ENCODE peak calls at places on chromosomes 11 and 22, in six cellular contexts. One of them, this sample, is unnamed.
A peak's percentile ranks its signal among the peaks of the same experiment; 100 is the strongest.

GRCh38 chr11:69173925-69174591 is 18.3 kb downstream of the SMIM38 start:
- DNase-seq in GM23338: no peak
- DNase-seq in heart right ventricle: no peak
- DNase-seq in cardiac muscle cell: no peak
- DNase-seq in pancreas: no peak
- DNase-seq in uterus: no peak
- DNase-seq in this sample: no peak

GRCh38 chr11:125923012-125923579 is 18.8 kb downstream of the DDX25 start:
- DNase-seq in GM23338: peak; percentile 92
- DNase-seq in heart right ventricle: peak; percentile 24
- DNase-seq in cardiac muscle cell: peak; percentile 81
- DNase-seq in pancreas: peak; percentile 46
- DNase-seq in uterus: peak; percentile 75
- DNase-seq in this sample: peak; percentile 63

GRCh38 chr11:36500315-36500721 is 9.8 kb downstream of the TRAF6 start:
- DNase-seq in GM23338: no peak
- DNase-seq in heart right ventricle: no peak
- DNase-seq in cardiac muscle cell: peak; percentile 32
- DNase-seq in pancreas: no peak
- DNase-seq in uterus: no peak
- DNase-seq in this sample: no peak

GRCh38 chr11:1771700-1772099 is 8.0 kb upstream of the CTSD start:
- DNase-seq in GM23338: no peak
- DNase-seq in heart right ventricle: no peak
- DNase-seq in cardiac muscle cell: no peak
- DNase-seq in pancreas: no peak
- DNase-seq in uterus: peak; percentile 27
- DNase-seq in this sample: peak; percentile 32

GRCh38 chr11:80165763-80166162 is 724.9 kb upstream of the TENM4 start:
- DNase-seq in GM23338: no peak
- DNase-seq in heart right ventricle: no peak
- DNase-seq in cardiac muscle cell: no peak
- DNase-seq in pancreas: no peak
- DNase-seq in uterus: no peak
- DNase-seq in this sample: no peak

GRCh38 chr22:19438286-19438685 is 5.9 kb downstream of the MRPL40 start:
- DNase-seq in GM23338: no peak
- DNase-seq in heart right ventricle: no peak
- DNase-seq in cardiac muscle cell: no peak
- DNase-seq in pancreas: no peak
- DNase-seq in uterus: no peak
- DNase-seq in this sample: no peak

GRCh38 chr11:87290304-87290922 is 252.7 kb downstream of the TMEM135 start:
- DNase-seq in GM23338: peak; percentile 79
- DNase-seq in heart right ventricle: no peak
- DNase-seq in cardiac muscle cell: peak; percentile 75
- DNase-seq in pancreas: no peak
- DNase-seq in uterus: no peak
- DNase-seq in this sample: no peak

GRCh38 chr11:62458212-62459002 is 39.6 kb downstream of the SCGB1A1 start:
- DNase-seq in GM23338: no peak
- DNase-seq in heart right ventricle: no peak
- DNase-seq in cardiac muscle cell: no peak
- DNase-seq in pancreas: no peak
- DNase-seq in uterus: no peak
- DNase-seq in this sample: no peak

GRCh38 chr11:43222215-43222614 is 89.6 kb upstream of the API5 start:
- DNase-seq in GM23338: peak; percentile 2
- DNase-seq in heart right ventricle: no peak
- DNase-seq in cardiac muscle cell: no peak
- DNase-seq in pancreas: no peak
- DNase-seq in uterus: no peak
- DNase-seq in this sample: no peak

GRCh38 chr22:45878901-45879551 is 97.9 kb downstream of the WNT7B start:
- DNase-seq in GM23338: no peak
- DNase-seq in heart right ventricle: no peak
- DNase-seq in cardiac muscle cell: no peak
- DNase-seq in pancreas: no peak
- DNase-seq in uterus: peak; percentile 11
- DNase-seq in this sample: no peak

GRCh38 chr11:23540101-23540561 is 679.9 kb upstream of the CCDC179 start:
- DNase-seq in GM23338: peak; percentile 72
- DNase-seq in heart right ventricle: no peak
- DNase-seq in cardiac muscle cell: peak; percentile 57
- DNase-seq in pancreas: peak; percentile 5
- DNase-seq in uterus: no peak
- DNase-seq in this sample: no peak

GRCh38 chr22:37880668-37881440 is 25.2 kb upstream of the MICALL1 start:
- DNase-seq in GM23338: no peak
- DNase-seq in heart right ventricle: no peak
- DNase-seq in cardiac muscle cell: no peak
- DNase-seq in pancreas: no peak
- DNase-seq in uterus: no peak
- DNase-seq in this sample: no peak

GRCh38 chr22:31085928-31086327 is 4.8 kb downstream of the SMTN start:
- DNase-seq in GM23338: no peak
- DNase-seq in heart right ventricle: no peak
- DNase-seq in cardiac muscle cell: no peak
- DNase-seq in pancreas: no peak
- DNase-seq in uterus: no peak
- DNase-seq in this sample: no peak

GRCh38 chr11:73258104-73258684 is 13.9 kb upstream of the P2RY6 start:
- DNase-seq in GM23338: no peak
- DNase-seq in heart right ventricle: no peak
- DNase-seq in cardiac muscle cell: no peak
- DNase-seq in pancreas: no peak
- DNase-seq in uterus: no peak
- DNase-seq in this sample: peak; percentile 9

GRCh38 chr11:121899534-121899933 is 216.5 kb downstream of the BLID start:
- DNase-seq in GM23338: no peak
- DNase-seq in heart right ventricle: no peak
- DNase-seq in cardiac muscle cell: no peak
- DNase-seq in pancreas: no peak
- DNase-seq in uterus: no peak
- DNase-seq in this sample: no peak

DNA sequence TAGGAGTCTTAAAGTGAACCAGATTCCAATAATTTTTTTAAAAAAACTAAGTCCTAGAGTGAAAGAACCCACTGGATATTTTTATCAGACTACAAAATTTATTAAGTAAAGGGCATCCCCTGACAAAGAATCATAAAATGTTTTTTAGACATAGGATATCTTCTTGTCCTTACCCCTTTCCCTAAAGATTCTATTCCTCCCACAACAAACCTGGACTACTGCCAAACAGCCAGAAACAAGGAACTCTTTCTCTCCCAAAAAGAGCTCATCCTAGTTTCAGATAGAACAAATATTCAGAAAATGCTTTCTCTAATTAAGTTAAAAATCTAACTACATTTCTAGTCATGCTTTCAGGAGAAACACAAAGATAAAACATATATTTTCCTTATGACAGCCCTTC is 327.1 kb downstream of the FAM181B start:
- DNase-seq in GM23338: no peak
- DNase-seq in heart right ventricle: no peak
- DNase-seq in cardiac muscle cell: no peak
- DNase-seq in pancreas: no peak
- DNase-seq in uterus: no peak
- DNase-seq in this sample: no peak
- TF ChIP-seq CTCF in GM23338: no peak
- TF ChIP-seq CTCF in heart right ventricle: no peak
- TF ChIP-seq CTCF in cardiac muscle cell: no peak
- TF ChIP-seq CTCF in pancreas: no peak
- TF ChIP-seq CTCF in uterus: no peak
- TF ChIP-seq CTCF in this sample: no peak

DNA sequence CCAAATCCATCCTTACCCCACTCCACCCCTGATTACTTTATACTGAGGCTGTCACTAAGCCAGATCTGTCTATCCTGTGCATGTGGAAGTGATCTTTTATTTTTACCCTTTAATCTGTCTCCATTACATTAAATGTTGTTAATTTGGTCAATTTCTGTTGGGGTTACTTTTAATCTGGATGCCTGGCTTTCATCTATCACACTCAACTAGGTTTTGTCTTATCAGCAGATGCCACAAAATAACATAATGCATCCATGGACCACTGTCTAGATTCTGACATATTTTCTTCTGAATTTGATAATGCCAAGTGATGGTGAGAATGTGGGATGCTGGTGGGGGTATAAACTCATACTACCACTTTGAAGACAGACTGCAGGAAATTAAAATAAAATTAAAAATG is 108.4 kb downstream of the FDX1 start:
- DNase-seq in GM23338: no peak
- DNase-seq in heart right ventricle: no peak
- DNase-seq in cardiac muscle cell: no peak
- DNase-seq in pancreas: no peak
- DNase-seq in uterus: no peak
- DNase-seq in this sample: no peak
- H3K27me3 ChIP-seq in GM23338: no peaks in the 10 kb centered on the region
- H3K27me3 ChIP-seq in heart right ventricle: peaks cover 8% of the 10 kb centered on the region
- H3K27me3 ChIP-seq in cardiac muscle cell: no peaks in the 10 kb centered on the region
- H3K27me3 ChIP-seq in pancreas: no peaks in the 10 kb centered on the region
- H3K27me3 ChIP-seq in uterus: no peaks in the 10 kb centered on the region
- H3K27me3 ChIP-seq in this sample: no peaks in the 10 kb centered on the region

GRCh38 chr11:26607725-26608506 is 35.9 kb upstream of the MUC15 start:
- DNase-seq in GM23338: no peak
- DNase-seq in heart right ventricle: no peak
- DNase-seq in cardiac muscle cell: no peak
- DNase-seq in pancreas: no peak
- DNase-seq in uterus: no peak
- DNase-seq in this sample: no peak

GRCh38 chr11:26613759-26614158 is 41.7 kb upstream of the MUC15 start:
- DNase-seq in GM23338: no peak
- DNase-seq in heart right ventricle: no peak
- DNase-seq in cardiac muscle cell: no peak
- DNase-seq in pancreas: no peak
- DNase-seq in uterus: no peak
- DNase-seq in this sample: no peak

DNA sequence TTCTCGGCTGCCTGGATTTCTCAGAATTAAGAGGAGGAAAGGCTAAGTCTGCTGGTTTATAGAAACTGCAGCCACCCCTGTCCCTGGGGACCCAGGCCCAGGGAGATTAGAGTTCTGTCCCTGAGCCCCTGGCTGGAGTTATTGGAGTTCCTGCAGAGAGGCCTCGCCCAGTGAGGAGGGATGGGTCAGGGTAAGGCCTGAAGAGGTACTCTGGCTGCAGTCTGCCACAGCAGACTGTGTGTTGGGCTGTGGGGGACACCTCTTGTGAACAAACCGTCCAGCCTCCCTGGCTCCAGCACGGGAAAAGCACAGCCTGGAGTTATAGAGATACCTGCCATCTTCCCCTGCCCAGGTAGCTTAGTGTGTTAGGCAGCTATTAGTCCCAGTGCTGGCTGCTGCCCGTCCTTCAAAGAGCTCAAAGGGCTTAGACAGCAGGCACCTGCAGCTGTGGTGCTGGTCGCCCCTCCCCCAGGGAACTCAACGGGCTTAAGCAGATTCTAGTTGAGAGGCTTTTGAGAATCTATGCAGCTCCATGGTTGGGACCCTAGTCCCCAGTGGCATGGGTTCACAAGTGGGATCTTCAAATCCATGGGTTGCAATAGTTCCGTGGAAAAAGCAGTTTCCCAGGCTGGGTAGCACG is 36.6 kb upstream of the MUC15 start:
- DNase-seq in GM23338: no peak
- DNase-seq in heart right ventricle: no peak
- DNase-seq in cardiac muscle cell: no peak
- DNase-seq in pancreas: no peak
- DNase-seq in uterus: no peak
- DNase-seq in this sample: no peak
- H3K4me1 ChIP-seq in GM23338: no peaks in the 10 kb centered on the region
- H3K4me1 ChIP-seq in heart right ventricle: no peaks in the 10 kb centered on the region
- H3K4me1 ChIP-seq in cardiac muscle cell: no peaks in the 10 kb centered on the region
- H3K4me1 ChIP-seq in pancreas: no peaks in the 10 kb centered on the region
- H3K4me1 ChIP-seq in uterus: no peaks in the 10 kb centered on the region
- H3K4me1 ChIP-seq in this sample: no peaks in the 10 kb centered on the region

GRCh38 chr11:12159351-12160099 is 49.1 kb downstream of the MICAL2 start:
- DNase-seq in GM23338: no peak
- DNase-seq in heart right ventricle: no peak
- DNase-seq in cardiac muscle cell: peak; percentile 57
- DNase-seq in pancreas: no peak
- DNase-seq in uterus: no peak
- DNase-seq in this sample: no peak
- TF ChIP-seq CTCF in GM23338: no peak
- TF ChIP-seq CTCF in heart right ventricle: no peak
- TF ChIP-seq CTCF in cardiac muscle cell: peak; percentile 13
- TF ChIP-seq CTCF in pancreas: no peak
- TF ChIP-seq CTCF in uterus: no peak
- TF ChIP-seq CTCF in this sample: no peak

DNA sequence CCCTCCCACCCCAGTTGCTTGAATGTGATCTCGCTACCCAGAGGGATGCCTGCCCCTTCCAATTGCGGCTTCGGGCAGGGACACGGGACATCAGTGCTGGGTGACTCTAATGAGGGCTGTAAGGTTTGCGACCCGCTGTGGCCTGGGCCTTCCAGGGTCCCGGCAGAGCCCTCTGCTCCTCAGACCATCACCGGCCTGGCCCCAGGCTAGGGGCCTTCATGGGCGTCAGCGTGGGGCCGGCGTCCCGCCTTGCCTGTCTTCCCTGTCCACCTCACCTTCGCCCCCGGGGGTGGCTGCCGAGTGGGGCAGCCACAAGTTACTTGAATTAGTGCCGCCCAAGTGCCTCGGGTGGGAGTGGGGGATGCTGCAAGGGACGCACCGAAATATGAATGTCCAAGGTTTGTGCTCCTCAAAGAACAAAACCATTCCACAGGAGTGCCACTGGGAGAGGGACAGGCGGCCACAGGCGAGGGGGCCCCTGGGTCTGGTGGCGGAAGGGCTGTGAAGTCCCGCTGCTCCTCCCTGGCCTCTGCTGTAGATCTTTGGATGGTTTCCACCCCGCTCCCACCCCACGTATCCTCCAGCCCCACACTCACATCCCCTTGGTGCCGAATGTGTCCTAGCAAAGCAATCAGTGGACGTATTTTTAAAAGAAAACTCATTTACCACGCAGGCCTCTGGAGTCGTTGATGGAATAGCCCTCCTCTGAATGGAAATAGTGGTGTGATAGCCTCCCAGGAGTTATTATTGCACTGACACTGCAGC is 317.1 kb downstream of the NTM start:
- DNase-seq in GM23338: no peak
- DNase-seq in heart right ventricle: no peak
- DNase-seq in cardiac muscle cell: no peak
- DNase-seq in pancreas: no peak
- DNase-seq in uterus: no peak
- DNase-seq in this sample: no peak
- H3K27me3 ChIP-seq in GM23338: peaks cover 8% of the 10 kb centered on the region
- H3K27me3 ChIP-seq in heart right ventricle: peaks cover 44% of the 10 kb centered on the region
- H3K27me3 ChIP-seq in cardiac muscle cell: peaks cover 32% of the 10 kb centered on the region
- H3K27me3 ChIP-seq in pancreas: no peaks in the 10 kb centered on the region
- H3K27me3 ChIP-seq in uterus: no peaks in the 10 kb centered on the region
- H3K27me3 ChIP-seq in this sample: peaks cover 90% of the 10 kb centered on the region